ENCODE peak calls at places on chromosomes 6 and 20, in ten cellular contexts. Y is heart left ventricle, N is stomach, E is body of pancreas, K is transverse colon, Q is NB4, B is Peyer's patch, Z is ovary, S is upper lobe of left lung, R is right lobe of liver. W is an unnamed sample.

GRCh38 chr6:169224716-169225115 is 28.9 kb downstream of the THBS2 start:
- DNase-seq in Y (no peak), N (no peak), E (no peak), K (no peak), Q (no peak), B (no peak), Z (no peak), S (no peak), R (no peak), W (no peak)

GRCh38 chr6:14791525-14791924 is 454.3 kb upstream of the JARID2 start:
- DNase-seq in Y (no peak), N (no peak), E (no peak), K (no peak), Q (no peak), B (no peak), Z (no peak), S (no peak), R (no peak), W (no peak)

GRCh38 chr6:157648561-157648960 is 174.5 kb upstream of the SNX9 start:
- DNase-seq in Y (no peak), N (no peak), E (no peak), K (no peak), Q (no peak), B (no peak), Z (no peak), S (no peak), R (no peak), W (peak)

GRCh38 chr6:145310116-145310515 is 425.2 kb downstream of the EPM2A start:
- DNase-seq in Y (no peak), N (no peak), E (no peak), K (no peak), Q (no peak), B (no peak), Z (no peak), S (no peak), R (no peak), W (no peak)

GRCh38 chr6:125952764-125953501 is 3.6 kb upstream of the HINT3 start:
- DNase-seq in Y (no peak), N (no peak), E (peak), K (peak), Q (peak), B (no peak), Z (no peak), S (no peak), R (peak), W (no peak)

GRCh38 chr6:26404534-26404933 is 2.5 kb downstream of the BTN3A1 start:
- DNase-seq in Y (no peak), N (no peak), E (no peak), K (no peak), Q (no peak), B (no peak), Z (no peak), S (no peak), R (no peak), W (no peak)

GRCh38 chr6:138109042-138109997 is 2.1 kb upstream of the PERP start:
- DNase-seq in Y (peak), N (peak), E (peak), K (peak), Q (peak), B (peak), Z (peak), S (peak), R (peak), W (no peak)

GRCh38 chr20:44215125-44215524 is 4.6 kb upstream of the OSER1 start:
- DNase-seq in Y (peak), N (peak), E (peak), K (peak), Q (peak), B (peak), Z (peak), S (peak), R (peak), W (no peak)

GRCh38 chr6:38239719-38240451 is 399.8 kb downstream of the BTBD9 start:
- DNase-seq in Y (no peak), N (no peak), E (no peak), K (no peak), Q (no peak), B (no peak), Z (no peak), S (no peak), R (no peak), W (peak)

GRCh38 chr6:151252626-151253025 is 12.9 kb downstream of the AKAP12 start:
- DNase-seq in Y (no peak), N (no peak), E (no peak), K (no peak), Q (no peak), B (no peak), Z (no peak), S (no peak), R (no peak), W (no peak)

GRCh38 chr6:39865011-39865888 is 69.0 kb downstream of the MOCS1 start:
- DNase-seq in Y (peak), N (peak), E (peak), K (peak), Q (peak), B (peak), Z (peak), S (peak), R (peak), W (peak)

GRCh38 chr6:117627533-117627932 is 25.2 kb upstream of the GOPC start:
- DNase-seq in Y (no peak), N (no peak), E (no peak), K (no peak), Q (no peak), B (no peak), Z (no peak), S (no peak), R (no peak), W (no peak)

GRCh38 chr6:16760536-16761468 is at the start of gene ATXN1:
- DNase-seq in Y (peak), N (peak), E (peak), K (peak), Q (peak), B (peak), Z (peak), S (peak), R (peak), W (peak)

GRCh38 chr20:53444386-53444785 is 149.3 kb downstream of the ZNF217 start:
- DNase-seq in Y (no peak), N (no peak), E (no peak), K (no peak), Q (no peak), B (no peak), Z (peak), S (no peak), R (no peak), W (no peak)

GRCh38 chr6:108578595-108579038 is 17.9 kb downstream of the FOXO3 start:
- DNase-seq in Y (no peak), N (no peak), E (no peak), K (no peak), Q (no peak), B (no peak), Z (no peak), S (no peak), R (peak), W (no peak)

GRCh38 chr6:39812853-39813533 is 20.8 kb downstream of the DAAM2 start:
- DNase-seq in Y (no peak), N (no peak), E (no peak), K (no peak), Q (peak), B (no peak), Z (no peak), S (peak), R (no peak), W (no peak)

GRCh38 chr6:13946506-13946905 is 21.8 kb downstream of the RNF182 start:
- DNase-seq in Y (no peak), N (no peak), E (no peak), K (no peak), Q (no peak), B (no peak), Z (no peak), S (no peak), R (no peak), W (no peak)

GRCh38 chr20:58037631-58038030 is 190.8 kb downstream of the ANKRD60 start:
- DNase-seq in Y (no peak), N (no peak), E (no peak), K (no peak), Q (no peak), B (no peak), Z (no peak), S (no peak), R (no peak), W (no peak)

GRCh38 chr6:112231609-112232060 is 22.7 kb downstream of the LAMA4 start:
- DNase-seq in Y (no peak), N (no peak), E (no peak), K (no peak), Q (no peak), B (no peak), Z (no peak), S (no peak), R (no peak), W (no peak)

GRCh38 chr20:3716195-3716834 is 3.9 kb upstream of the SIGLEC1 start:
- DNase-seq in Y (peak), N (no peak), E (no peak), K (no peak), Q (peak), B (no peak), Z (peak), S (no peak), R (peak), W (peak)

GRCh38 chr20:16711859-16712258 is 18.0 kb upstream of the SNRPB2 start:
- DNase-seq in Y (no peak), N (no peak), E (no peak), K (no peak), Q (peak), B (no peak), Z (no peak), S (no peak), R (no peak), W (no peak)

GRCh38 chr6:16576391-16577368 is 184.6 kb downstream of the ATXN1 start:
- DNase-seq in Y (no peak), N (no peak), E (no peak), K (peak), Q (no peak), B (no peak), Z (no peak), S (no peak), R (no peak), W (no peak)

GRCh38 chr6:46072866-46073265 is 56.9 kb upstream of the ENPP4 start:
- DNase-seq in Y (no peak), N (no peak), E (no peak), K (no peak), Q (no peak), B (no peak), Z (no peak), S (no peak), R (no peak), W (no peak)

GRCh38 chr6:99334526-99335127 is 14.8 kb downstream of the FAXC start:
- DNase-seq in Y (no peak), N (no peak), E (no peak), K (no peak), Q (peak), B (no peak), Z (no peak), S (peak), R (no peak), W (no peak)

GRCh38 chr6:87914637-87915395 is 132.8 kb upstream of the SPACA1 start:
- DNase-seq in Y (no peak), N (no peak), E (no peak), K (no peak), Q (no peak), B (peak), Z (no peak), S (no peak), R (no peak), W (no peak)

GRCh38 chr6:106339334-106340029 is 13.9 kb upstream of the ATG5 start:
- DNase-seq in Y (peak), N (peak), E (peak), K (peak), Q (peak), B (peak), Z (no peak), S (peak), R (no peak), W (peak)

GRCh38 chr6:116954938-116955337 is 77.9 kb downstream of the RFX6 start:
- DNase-seq in Y (no peak), N (peak), E (peak), K (peak), Q (no peak), B (no peak), Z (no peak), S (no peak), R (peak), W (no peak)

GRCh38 chr6:108781419-108782110 is 66.7 kb upstream of the ARMC2 start:
- DNase-seq in Y (no peak), N (no peak), E (no peak), K (no peak), Q (no peak), B (no peak), Z (no peak), S (no peak), R (no peak), W (no peak)

GRCh38 chr6:115612796-115613479 is 447.8 kb downstream of the FRK start:
- DNase-seq in Y (no peak), N (no peak), E (no peak), K (no peak), Q (no peak), B (no peak), Z (no peak), S (no peak), R (no peak), W (no peak)

GRCh38 chr6:147366290-147366689 is 142.2 kb upstream of the SAMD5 start:
- DNase-seq in Y (no peak), N (no peak), E (no peak), K (no peak), Q (peak), B (no peak), Z (no peak), S (no peak), R (no peak), W (no peak)

GRCh38 chr6:101114703-101115102 is 233.6 kb upstream of the ASCC3 start:
- DNase-seq in Y (no peak), N (no peak), E (no peak), K (no peak), Q (peak), B (no peak), Z (no peak), S (no peak), R (no peak), W (peak)

GRCh38 chr6:75458895-75459294 is 34.7 kb downstream of the FILIP1 start:
- DNase-seq in Y (peak), N (no peak), E (no peak), K (no peak), Q (no peak), B (no peak), Z (no peak), S (no peak), R (no peak), W (no peak)

GRCh38 chr6:143536866-143537691 is 25.6 kb upstream of the FUCA2 start:
- DNase-seq in Y (peak), N (peak), E (peak), K (peak), Q (peak), B (peak), Z (peak), S (peak), R (peak), W (no peak)

GRCh38 chr6:87393026-87393622 is 14.6 kb upstream of the CFAP206 start:
- DNase-seq in Y (no peak), N (no peak), E (peak), K (no peak), Q (peak), B (peak), Z (no peak), S (no peak), R (no peak), W (peak)

GRCh38 chr6:142925575-142926110 is 19.3 kb downstream of the HIVEP2 start:
- DNase-seq in Y (no peak), N (no peak), E (no peak), K (no peak), Q (no peak), B (no peak), Z (no peak), S (no peak), R (no peak), W (no peak)

GRCh38 chr6:4640139-4640538 is 136.1 kb upstream of the CDYL start:
- DNase-seq in Y (no peak), N (no peak), E (no peak), K (no peak), Q (no peak), B (no peak), Z (no peak), S (no peak), R (no peak), W (no peak)

GRCh38 chr6:24910850-24911712 is 24.7 kb downstream of the RIPOR2 start:
- DNase-seq in Y (peak), N (peak), E (peak), K (peak), Q (peak), B (peak), Z (peak), S (peak), R (peak), W (no peak)

GRCh38 chr20:36320898-36321695 is 15.0 kb downstream of the DLGAP4 start:
- DNase-seq in Y (no peak), N (no peak), E (no peak), K (no peak), Q (no peak), B (no peak), Z (no peak), S (no peak), R (no peak), W (no peak)

GRCh38 chr20:34753706-34754461 is 49.7 kb downstream of the TP53INP2 start:
- DNase-seq in Y (no peak), N (no peak), E (no peak), K (no peak), Q (no peak), B (no peak), Z (no peak), S (no peak), R (no peak), W (no peak)

GRCh38 chr20:50292324-50293243 is 102.0 kb downstream of the CEBPB start:
- DNase-seq in Y (peak), N (peak), E (peak), K (peak), Q (peak), B (peak), Z (peak), S (peak), R (peak), W (peak)
- TF ChIP-seq POLR2A in Y (no peak), N (no peak), E (no peak), K (no peak), Q (no peak), B (no peak), Z (peak), S (no peak), R (peak), W (peak)

GRCh38 chr6:32194388-32194787 is 1.9 kb upstream of the GPSM3 start:
- DNase-seq in Y (no peak), N (no peak), E (no peak), K (no peak), Q (no peak), B (no peak), Z (no peak), S (no peak), R (no peak), W (no peak)

GRCh38 chr6:32196682-32197616 is 4.5 kb upstream of the GPSM3 start:
- DNase-seq in Y (peak), N (no peak), E (no peak), K (peak), Q (no peak), B (no peak), Z (peak), S (no peak), R (no peak), W (no peak)

GRCh38 chr6:32195652-32195901 is 3.1 kb upstream of the GPSM3 start:
- DNase-seq in Y (peak), N (peak), E (peak), K (peak), Q (peak), B (peak), Z (peak), S (peak), R (peak), W (peak)

GRCh38 chr6:32195902-32196681 is 3.6 kb upstream of the GPSM3 start:
- DNase-seq in Y (peak), N (peak), E (peak), K (peak), Q (peak), B (peak), Z (peak), S (peak), R (peak), W (peak)

GRCh38 chr6:32194825-32195651 is 2.6 kb upstream of the GPSM3 start:
- DNase-seq in Y (peak), N (no peak), E (peak), K (peak), Q (peak), B (peak), Z (peak), S (no peak), R (no peak), W (no peak)
- TF ChIP-seq POLR2A in Y (peak), N (no peak), E (no peak), K (no peak), Q (peak), B (peak), Z (peak), S (no peak), R (peak), W (peak)

GRCh38 chr6:57172136-57173055 is at the start of gene BAG2:
- DNase-seq in Y (peak), N (peak), E (peak), K (peak), Q (peak), B (peak), Z (peak), S (peak), R (peak), W (peak)
- TF ChIP-seq POLR2A in Y (no peak), N (no peak), E (peak), K (peak), Q (peak), B (peak), Z (peak), S (no peak), R (peak), W (peak)

DNA sequence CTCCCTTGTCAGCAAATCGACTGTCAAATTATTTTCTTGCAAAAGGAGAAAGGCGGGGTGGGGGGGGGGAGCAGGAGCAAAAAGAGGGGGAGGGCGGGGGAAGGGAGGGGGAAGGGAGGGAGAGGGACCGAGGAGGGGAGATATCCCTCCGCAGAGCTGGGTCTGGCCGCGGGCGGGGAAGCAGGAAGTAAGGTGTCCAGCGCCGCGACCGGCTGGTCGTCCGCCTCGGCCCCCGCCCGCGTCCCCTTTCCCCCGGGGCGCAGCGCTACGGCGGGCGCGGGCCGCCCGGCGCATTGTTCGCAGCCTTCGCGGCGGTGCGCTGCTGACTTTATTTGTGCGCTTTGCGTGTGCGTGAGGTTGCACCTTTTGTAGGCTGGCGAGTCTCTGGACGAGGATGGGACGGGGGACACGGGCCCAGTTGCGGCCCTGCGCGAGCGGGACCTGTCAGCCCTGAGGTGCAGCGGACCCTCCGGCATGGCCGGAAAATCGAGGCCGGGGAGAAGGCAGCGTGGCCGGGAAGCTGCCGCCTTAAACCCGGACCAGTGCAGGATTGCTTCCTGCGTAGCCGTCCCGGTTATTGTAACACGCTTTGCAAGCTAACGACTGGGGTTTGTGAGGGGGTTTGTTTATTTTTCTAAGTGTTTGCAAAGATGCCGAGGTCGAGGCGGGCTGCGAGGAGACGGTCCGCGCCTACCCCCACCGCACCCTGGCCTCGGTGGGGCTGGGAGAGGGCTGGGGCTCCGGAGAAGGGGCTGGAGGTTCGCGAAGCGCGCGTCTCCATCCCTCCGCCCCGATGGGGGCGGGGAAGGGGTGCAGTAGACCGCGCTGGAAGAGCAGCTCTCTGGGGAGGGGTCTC is 673 bp upstream of the TRERF1 start:
- DNase-seq in Y (peak), N (peak), E (peak), K (peak), Q (peak), B (peak), Z (peak), S (peak), R (peak), W (peak)
- TF ChIP-seq POLR2A in Y (no peak), N (no peak), E (peak), K (peak), Q (peak), B (peak), Z (no peak), S (no peak), R (no peak), W (peak)

DNA sequence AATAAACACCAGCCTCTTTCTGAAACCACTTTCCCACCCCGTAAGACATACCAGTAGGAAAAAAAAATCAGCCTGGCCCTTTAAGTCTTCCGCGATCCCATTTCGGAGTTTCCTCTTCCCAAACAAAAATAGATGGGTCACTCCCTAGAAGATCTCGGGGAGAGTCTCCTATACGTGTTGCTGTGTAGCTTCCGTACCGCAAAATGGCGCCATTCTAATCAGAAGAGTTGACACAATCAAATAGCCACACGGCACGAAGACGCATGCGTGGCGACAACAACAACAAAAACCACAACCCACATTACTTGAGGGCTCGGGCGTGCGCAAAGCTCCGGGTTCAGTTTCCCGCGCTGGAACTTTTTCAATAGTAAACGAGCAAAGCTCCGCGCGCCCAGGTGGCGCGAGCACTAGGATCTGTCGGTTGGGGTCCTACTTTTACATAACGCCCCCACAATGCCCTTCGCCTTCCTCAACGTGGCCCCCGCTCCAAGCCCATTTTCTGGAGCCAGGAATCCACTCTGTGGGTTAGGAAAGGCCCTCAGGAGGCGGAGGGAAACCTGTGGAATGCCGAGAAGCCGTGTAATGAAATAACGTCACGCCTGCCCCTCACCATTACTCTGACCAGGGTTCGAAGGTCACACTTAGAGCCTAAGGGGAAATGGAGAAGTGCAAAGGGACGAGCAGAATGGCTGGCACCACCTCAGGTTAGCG is at the start of gene GPANK1:
- DNase-seq in Y (peak), N (peak), E (peak), K (peak), Q (peak), B (peak), Z (peak), S (peak), R (peak), W (peak)
- TF ChIP-seq POLR2A in Y (no peak), N (no peak), E (peak), K (peak), Q (peak), B (peak), Z (peak), S (no peak), R (peak), W (peak)

W was measured in H54.